ENCODE peak calls at places on chromosomes 13 and 19, in seven cellular contexts. A is mesendoderm, K is heart right ventricle, H is BJ, Q is heart left ventricle, U is uterus, S is DND-41. G is an unnamed sample.

GRCh38 chr19:6047741-6048231 is 62.5 kb downstream of the RFX2 start:
- DNase-seq in A (peak; percentile 83), K (no peak), H (no peak), Q (no peak), U (peak; percentile 24), S (no peak), G (peak; percentile 66)

GRCh38 chr19:18322318-18322758 is 538 bp downstream of the LSM4 start:
- DNase-seq in A (peak; percentile 83), K (no peak), H (no peak), Q (peak; percentile 72), U (no peak), S (peak; percentile 68), G (peak; percentile 74)

GRCh38 chr19:572891-573825 is 762 bp downstream of the BSG start:
- DNase-seq in A (peak; percentile 74), K (peak; percentile 53), H (no peak), Q (peak; percentile 43), U (peak; percentile 58), S (peak; percentile 44), G (no peak)

GRCh38 chr19:2469102-2469914 is 6.6 kb upstream of the GADD45B start:
- DNase-seq in A (peak; percentile 95), K (no peak), H (no peak), Q (peak; percentile 84), U (no peak), S (peak; percentile 39), G (no peak)

GRCh38 chr13:83248751-83249150 is 633.5 kb downstream of the SLITRK1 start:
- DNase-seq in A (no peak), K (no peak), H (no peak), Q (no peak), U (no peak), S (no peak), G (no peak)

GRCh38 chr13:32840840-32841713 is 175.1 kb upstream of the KL start:
- DNase-seq in A (no peak), K (peak; percentile 68), H (no peak), Q (peak; percentile 45), U (no peak), S (no peak), G (peak; percentile 37)

GRCh38 chr13:98782654-98783053 is 30.2 kb upstream of the SLC15A1 start:
- DNase-seq in A (no peak), K (no peak), H (no peak), Q (no peak), U (no peak), S (peak; percentile 41), G (no peak)

GRCh38 chr13:48769107-48769704 is 115.5 kb downstream of the CYSLTR2 start:
- DNase-seq in A (peak; percentile 91), K (no peak), H (peak; percentile 53), Q (peak; percentile 71), U (peak; percentile 61), S (peak; percentile 87), G (peak; percentile 86)

GRCh38 chr13:33435207-33435606 is 149.7 kb upstream of the STARD13 start:
- DNase-seq in A (no peak), K (no peak), H (no peak), Q (no peak), U (no peak), S (no peak), G (no peak)

GRCh38 chr13:44932850-44933251 is 56.4 kb downstream of the NUFIP1 start:
- DNase-seq in A (no peak), K (no peak), H (no peak), Q (peak; percentile 46), U (no peak), S (no peak), G (no peak)

GRCh38 chr13:52850396-52851152 is 2.1 kb upstream of the PCDH8 start:
- DNase-seq in A (peak; percentile 95), K (peak; percentile 74), H (no peak), Q (peak; percentile 76), U (peak; percentile 56), S (no peak), G (peak; percentile 68)

GRCh38 chr13:40637644-40638043 is 28.8 kb downstream of the FOXO1 start:
- DNase-seq in A (no peak), K (no peak), H (no peak), Q (no peak), U (no peak), S (no peak), G (no peak)

GRCh38 chr19:10780368-10780767 is 55.6 kb downstream of the TMED1 start:
- DNase-seq in A (no peak), K (no peak), H (no peak), Q (peak; percentile 76), U (no peak), S (no peak), G (no peak)

GRCh38 chr19:14434543-14435319 is 1.6 kb downstream of the PKN1 start:
- DNase-seq in A (no peak), K (peak; percentile 65), H (peak; percentile 52), Q (peak; percentile 85), U (peak; percentile 72), S (no peak), G (peak; percentile 56)
- H3K4me3 ChIP-seq in A (no peak overlapping the region), K (peak overlapping the region; percentile 96), H (peak overlapping the region; percentile 78), Q (peak overlapping the region; percentile 85), U (peak overlapping the region; percentile 96), S (peak overlapping the region; percentile 84), G (peak overlapping the region; percentile 71)

GRCh38 chr13:99979453-99980200 is 2.0 kb upstream of the ZIC2 start:
- DNase-seq in A (peak; percentile 92), K (no peak), H (no peak), Q (no peak), U (no peak), S (peak; percentile 45), G (no peak)

GRCh38 chr13:99982021-99982740 is 597 bp downstream of the ZIC2 start:
- DNase-seq in A (peak; percentile 52), K (no peak), H (no peak), Q (no peak), U (no peak), S (no peak), G (no peak)

GRCh38 chr13:99978781-99979452 is 2.7 kb upstream of the ZIC2 start:
- DNase-seq in A (peak; percentile 98), K (no peak), H (no peak), Q (no peak), U (no peak), S (no peak), G (no peak)

GRCh38 chr13:99981115-99982020 is at the start of gene ZIC2:
- DNase-seq in A (peak; percentile 96), K (no peak), H (no peak), Q (no peak), U (no peak), S (peak; percentile 73), G (peak; percentile 52)

DNA sequence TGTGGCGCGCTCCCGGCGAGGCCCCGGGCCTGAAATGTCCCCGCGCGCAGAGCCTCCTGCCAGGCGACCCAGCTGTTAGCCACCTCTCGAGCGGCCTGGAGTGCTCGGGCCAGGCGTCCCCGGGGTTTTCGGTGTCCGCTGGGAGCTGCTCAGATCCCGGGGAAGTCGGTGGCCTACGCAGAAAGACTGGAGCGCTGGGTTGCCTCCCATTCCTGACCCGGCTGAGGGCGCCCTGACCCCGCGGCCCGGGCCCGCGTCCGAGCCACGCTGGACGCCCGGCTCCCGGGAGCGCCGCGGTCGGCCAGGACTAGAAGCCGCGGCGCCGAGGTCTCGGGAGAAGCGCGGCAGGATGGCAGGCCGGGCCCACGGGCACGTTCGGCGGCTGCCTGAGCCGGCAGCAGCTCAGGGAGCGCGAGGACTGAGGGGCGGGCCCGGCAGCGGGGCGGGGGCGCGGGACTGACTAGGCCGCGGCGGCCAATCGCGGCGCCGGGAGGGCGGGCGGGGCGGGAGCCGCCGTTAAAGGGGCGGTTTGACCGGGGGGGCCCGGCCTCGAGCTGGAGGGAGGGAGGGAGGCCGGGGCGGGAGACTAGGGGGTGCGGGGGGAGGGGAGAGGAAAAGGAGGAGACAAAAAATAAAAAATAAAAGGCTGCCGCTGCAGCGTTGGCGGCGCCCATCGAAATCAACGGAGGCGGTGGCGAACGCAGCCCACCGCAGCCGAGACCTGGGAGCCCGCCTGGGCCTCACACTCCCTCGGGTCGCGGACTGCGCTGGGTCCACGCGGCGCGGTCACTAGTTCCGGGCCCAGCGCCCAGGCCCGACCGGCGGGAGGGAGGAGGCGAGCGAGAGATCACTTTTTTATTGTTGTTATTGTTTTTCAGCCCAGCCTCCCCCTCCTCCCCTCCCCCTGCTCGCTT is 1.1 kb upstream of the ZIC2 start:
- DNase-seq in A (peak; percentile 93), K (peak; percentile 68), H (no peak), Q (peak; percentile 60), U (peak; percentile 47), S (peak; percentile 86), G (peak; percentile 86)
- H3K27me3 ChIP-seq in A (no peaks in the 10 kb centered on the region), K (peaks cover 98% of the 10 kb centered on the region), H (peaks cover 63% of the 10 kb centered on the region), Q (peaks cover 91% of the 10 kb centered on the region), U (peaks cover 72% of the 10 kb centered on the region), S (peaks cover 14% of the 10 kb centered on the region), G (peaks cover 93% of the 10 kb centered on the region)

GRCh38 chr19:8322638-8322997 is 1.3 kb downstream of the RPS28 start:
- DNase-seq in A (no peak), K (no peak), H (no peak), Q (no peak), U (no peak), S (no peak), G (no peak)
- H3K4me3 ChIP-seq in A (peak overlapping the region; percentile 71), K (peak overlapping the region; percentile 98), H (peak overlapping the region; percentile 62), Q (peak overlapping the region; percentile 98), U (peak overlapping the region; percentile 83), S (peak overlapping the region; percentile 60), G (peak overlapping the region; percentile 100)

DNA sequence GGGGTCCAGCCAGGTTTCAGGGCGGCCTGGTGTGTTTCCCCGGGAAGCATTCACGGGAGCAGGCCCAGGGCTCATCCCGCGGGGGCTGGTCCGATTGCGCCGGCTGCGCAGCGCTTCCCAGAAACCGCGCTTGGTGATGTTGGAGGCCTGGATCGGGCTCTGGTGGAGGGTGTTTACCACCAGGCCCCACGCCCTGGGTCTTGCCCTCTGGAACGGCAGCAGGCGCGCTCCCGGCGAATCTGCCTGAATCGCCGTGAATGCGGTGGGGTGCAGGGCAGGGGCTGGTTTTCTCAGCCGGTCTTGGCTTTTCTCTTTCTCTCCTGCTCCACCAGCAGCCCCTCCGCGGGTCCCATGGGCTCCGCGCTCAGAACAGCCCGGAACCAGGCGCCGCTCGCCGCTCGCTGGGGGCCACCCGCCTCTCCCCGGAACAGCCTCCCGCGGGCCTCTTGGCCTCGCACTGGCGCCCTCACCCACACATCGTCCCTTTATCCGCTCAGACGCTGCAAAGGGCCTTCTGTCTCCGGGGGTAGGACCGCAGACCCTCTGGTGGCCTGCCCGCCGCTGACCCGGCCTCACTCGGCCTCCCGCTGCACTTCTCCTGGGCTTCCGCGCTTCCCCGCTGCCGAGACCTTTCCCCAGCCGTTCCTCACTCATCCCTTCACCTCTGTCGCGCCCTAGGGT is 69.4 kb upstream of the GJB6 start:
- DNase-seq in A (peak; percentile 45), K (peak; percentile 20), H (no peak), Q (peak; percentile 28), U (no peak), S (no peak), G (no peak)
- H3K27me3 ChIP-seq in A (no peaks in the 10 kb centered on the region), K (peaks cover 23% of the 10 kb centered on the region), H (peaks cover 8% of the 10 kb centered on the region), Q (peaks cover 3% of the 10 kb centered on the region), U (no peaks in the 10 kb centered on the region), S (no peaks in the 10 kb centered on the region), G (no peaks in the 10 kb centered on the region)

GRCh38 chr19:29329460-29330134 is 116.6 kb upstream of the UQCRFS1 start:
- DNase-seq in A (peak; percentile 83), K (no peak), H (no peak), Q (no peak), U (no peak), S (peak; percentile 59), G (no peak)
- H3K4me3 ChIP-seq in A (no peak overlapping the region), K (no peak overlapping the region), H (no peak overlapping the region), Q (no peak overlapping the region), U (no peak overlapping the region), S (no peak overlapping the region), G (no peak overlapping the region)

GRCh38 chr13:114219406-114219805 is 15.3 kb upstream of the CDC16 start:
- DNase-seq in A (no peak), K (no peak), H (no peak), Q (no peak), U (no peak), S (no peak), G (no peak)
- H3K27me3 ChIP-seq in A (no peaks in the 10 kb centered on the region), K (peaks cover 8% of the 10 kb centered on the region), H (peaks cover 2% of the 10 kb centered on the region), Q (no peaks in the 10 kb centered on the region), U (no peaks in the 10 kb centered on the region), S (no peaks in the 10 kb centered on the region), G (peaks cover 5% of the 10 kb centered on the region)